ENCODE peak calls at places on chromosome 22, in ten cellular contexts. One of them, this sample, is unnamed.
A peak's percentile ranks its signal among the peaks of the same experiment; 100 is the strongest.

GRCh38 chr22:25368271-25368670 is 148.8 kb downstream of the CRYBB2 start:
- DNase-seq in esophagus squamous epithelium: no peak
- DNase-seq in transverse colon: peak; percentile 76
- DNase-seq in AG10803: peak; percentile 65
- DNase-seq in GM23338: no peak
- DNase-seq in cardiac muscle cell: no peak
- DNase-seq in astrocyte: peak; percentile 64
- DNase-seq in bronchial epithelial cell: peak; percentile 67
- DNase-seq in cardiac fibroblast: peak; percentile 63
- DNase-seq in epithelial cell of esophagus: peak; percentile 65
- DNase-seq in this sample: no peak

GRCh38 chr22:39592104-39593060 is 21.8 kb downstream of the CACNA1I start:
- DNase-seq in esophagus squamous epithelium: no peak
- DNase-seq in transverse colon: no peak
- DNase-seq in AG10803: peak; percentile 77
- DNase-seq in GM23338: no peak
- DNase-seq in cardiac muscle cell: no peak
- DNase-seq in astrocyte: peak; percentile 76
- DNase-seq in bronchial epithelial cell: peak; percentile 54
- DNase-seq in cardiac fibroblast: peak; percentile 78
- DNase-seq in epithelial cell of esophagus: peak; percentile 63
- DNase-seq in this sample: peak; percentile 29

GRCh38 chr22:40348025-40348658 is 1.8 kb downstream of the ADSL start:
- DNase-seq in esophagus squamous epithelium: no peak
- DNase-seq in transverse colon: peak; percentile 63
- DNase-seq in AG10803: peak; percentile 69
- DNase-seq in GM23338: peak; percentile 65
- DNase-seq in cardiac muscle cell: peak; percentile 59
- DNase-seq in astrocyte: peak; percentile 26
- DNase-seq in bronchial epithelial cell: peak; percentile 46
- DNase-seq in cardiac fibroblast: peak; percentile 76
- DNase-seq in epithelial cell of esophagus: peak; percentile 68
- DNase-seq in this sample: no peak

GRCh38 chr22:45552580-45553332 is 50.1 kb downstream of the FBLN1 start:
- DNase-seq in esophagus squamous epithelium: no peak
- DNase-seq in transverse colon: peak; percentile 44
- DNase-seq in AG10803: peak; percentile 98
- DNase-seq in GM23338: peak; percentile 73
- DNase-seq in cardiac muscle cell: no peak
- DNase-seq in astrocyte: peak; percentile 95
- DNase-seq in bronchial epithelial cell: peak; percentile 20
- DNase-seq in cardiac fibroblast: peak; percentile 90
- DNase-seq in epithelial cell of esophagus: peak; percentile 24
- DNase-seq in this sample: peak; percentile 19

GRCh38 chr22:45518580-45518991 is 15.9 kb downstream of the FBLN1 start:
- DNase-seq in esophagus squamous epithelium: no peak
- DNase-seq in transverse colon: no peak
- DNase-seq in AG10803: peak; percentile 78
- DNase-seq in GM23338: no peak
- DNase-seq in cardiac muscle cell: no peak
- DNase-seq in astrocyte: peak; percentile 65
- DNase-seq in bronchial epithelial cell: no peak
- DNase-seq in cardiac fibroblast: peak; percentile 34
- DNase-seq in epithelial cell of esophagus: no peak
- DNase-seq in this sample: no peak

GRCh38 chr22:26673485-26673884 is 16.1 kb downstream of the MIAT start:
- DNase-seq in esophagus squamous epithelium: no peak
- DNase-seq in transverse colon: peak; percentile 22
- DNase-seq in AG10803: peak; percentile 51
- DNase-seq in GM23338: no peak
- DNase-seq in cardiac muscle cell: no peak
- DNase-seq in astrocyte: peak; percentile 41
- DNase-seq in bronchial epithelial cell: peak; percentile 97
- DNase-seq in cardiac fibroblast: peak; percentile 59
- DNase-seq in epithelial cell of esophagus: peak; percentile 98
- DNase-seq in this sample: no peak

GRCh38 chr22:22044153-22044552 is 61.6 kb upstream of the TOP3B start:
- DNase-seq in esophagus squamous epithelium: no peak
- DNase-seq in transverse colon: no peak
- DNase-seq in AG10803: no peak
- DNase-seq in GM23338: no peak
- DNase-seq in cardiac muscle cell: no peak
- DNase-seq in astrocyte: no peak
- DNase-seq in bronchial epithelial cell: no peak
- DNase-seq in cardiac fibroblast: no peak
- DNase-seq in epithelial cell of esophagus: no peak
- DNase-seq in this sample: no peak

GRCh38 chr22:34344702-34345101 is 424.4 kb upstream of the LARGE1 start:
- DNase-seq in esophagus squamous epithelium: no peak
- DNase-seq in transverse colon: no peak
- DNase-seq in AG10803: no peak
- DNase-seq in GM23338: peak; percentile 1
- DNase-seq in cardiac muscle cell: peak; percentile 23
- DNase-seq in astrocyte: no peak
- DNase-seq in bronchial epithelial cell: no peak
- DNase-seq in cardiac fibroblast: no peak
- DNase-seq in epithelial cell of esophagus: no peak
- DNase-seq in this sample: no peak

GRCh38 chr22:44396727-44397722 is 84.3 kb upstream of the SHISAL1 start:
- DNase-seq in esophagus squamous epithelium: no peak
- DNase-seq in transverse colon: peak; percentile 3
- DNase-seq in AG10803: no peak
- DNase-seq in GM23338: no peak
- DNase-seq in cardiac muscle cell: no peak
- DNase-seq in astrocyte: no peak
- DNase-seq in bronchial epithelial cell: no peak
- DNase-seq in cardiac fibroblast: no peak
- DNase-seq in epithelial cell of esophagus: no peak
- DNase-seq in this sample: no peak

GRCh38 chr22:43442386-43443060 is 30.7 kb downstream of the MPPED1 start:
- DNase-seq in esophagus squamous epithelium: no peak
- DNase-seq in transverse colon: no peak
- DNase-seq in AG10803: no peak
- DNase-seq in GM23338: no peak
- DNase-seq in cardiac muscle cell: no peak
- DNase-seq in astrocyte: no peak
- DNase-seq in bronchial epithelial cell: no peak
- DNase-seq in cardiac fibroblast: no peak
- DNase-seq in epithelial cell of esophagus: no peak
- DNase-seq in this sample: no peak

GRCh38 chr22:19942886-19943664 is 1.5 kb upstream of the TXNRD2 start:
- DNase-seq in esophagus squamous epithelium: no peak
- DNase-seq in transverse colon: no peak
- DNase-seq in AG10803: peak; percentile 92
- DNase-seq in GM23338: no peak
- DNase-seq in cardiac muscle cell: peak; percentile 29
- DNase-seq in astrocyte: peak; percentile 89
- DNase-seq in bronchial epithelial cell: peak; percentile 79
- DNase-seq in cardiac fibroblast: peak; percentile 95
- DNase-seq in epithelial cell of esophagus: peak; percentile 86
- DNase-seq in this sample: peak; percentile 19

GRCh38 chr22:40890881-40891280 is 29.0 kb upstream of the DNAJB7 start:
- DNase-seq in esophagus squamous epithelium: no peak
- DNase-seq in transverse colon: no peak
- DNase-seq in AG10803: peak; percentile 52
- DNase-seq in GM23338: no peak
- DNase-seq in cardiac muscle cell: no peak
- DNase-seq in astrocyte: no peak
- DNase-seq in bronchial epithelial cell: no peak
- DNase-seq in cardiac fibroblast: peak; percentile 34
- DNase-seq in epithelial cell of esophagus: peak; percentile 18
- DNase-seq in this sample: no peak

GRCh38 chr22:45262931-45263789 is 21.6 kb upstream of the UPK3A start:
- DNase-seq in esophagus squamous epithelium: no peak
- DNase-seq in transverse colon: peak; percentile 52
- DNase-seq in AG10803: peak; percentile 11
- DNase-seq in GM23338: no peak
- DNase-seq in cardiac muscle cell: no peak
- DNase-seq in astrocyte: no peak
- DNase-seq in bronchial epithelial cell: no peak
- DNase-seq in cardiac fibroblast: no peak
- DNase-seq in epithelial cell of esophagus: no peak
- DNase-seq in this sample: no peak

GRCh38 chr22:37109242-37109917 is at the start of gene TMPRSS6:
- DNase-seq in esophagus squamous epithelium: no peak
- DNase-seq in transverse colon: no peak
- DNase-seq in AG10803: no peak
- DNase-seq in GM23338: no peak
- DNase-seq in cardiac muscle cell: no peak
- DNase-seq in astrocyte: no peak
- DNase-seq in bronchial epithelial cell: no peak
- DNase-seq in cardiac fibroblast: no peak
- DNase-seq in epithelial cell of esophagus: no peak
- DNase-seq in this sample: no peak
- H3K4me3 ChIP-seq in esophagus squamous epithelium: no peak within 1 kb of the TSS
- H3K4me3 ChIP-seq in transverse colon: no peak within 1 kb of the TSS
- H3K4me3 ChIP-seq in AG10803: no peak within 1 kb of the TSS
- H3K4me3 ChIP-seq in GM23338: no peak within 1 kb of the TSS
- H3K4me3 ChIP-seq in cardiac muscle cell: no peak within 1 kb of the TSS
- H3K4me3 ChIP-seq in astrocyte: no peak within 1 kb of the TSS
- H3K4me3 ChIP-seq in bronchial epithelial cell: no peak within 1 kb of the TSS
- H3K4me3 ChIP-seq in cardiac fibroblast: no peak within 1 kb of the TSS
- H3K4me3 ChIP-seq in epithelial cell of esophagus: no peak within 1 kb of the TSS
- H3K4me3 ChIP-seq in this sample: no peak within 1 kb of the TSS

GRCh38 chr22:38148252-38148651 is 33.4 kb downstream of the PLA2G6 start:
- DNase-seq in esophagus squamous epithelium: no peak
- DNase-seq in transverse colon: no peak
- DNase-seq in AG10803: peak; percentile 58
- DNase-seq in GM23338: peak; percentile 44
- DNase-seq in cardiac muscle cell: no peak
- DNase-seq in astrocyte: peak; percentile 81
- DNase-seq in bronchial epithelial cell: peak; percentile 61
- DNase-seq in cardiac fibroblast: peak; percentile 39
- DNase-seq in epithelial cell of esophagus: peak; percentile 68
- DNase-seq in this sample: peak; percentile 35

GRCh38 chr22:38142606-38143005 is 32.1 kb upstream of the BAIAP2L2 start:
- DNase-seq in esophagus squamous epithelium: no peak
- DNase-seq in transverse colon: no peak
- DNase-seq in AG10803: no peak
- DNase-seq in GM23338: no peak
- DNase-seq in cardiac muscle cell: no peak
- DNase-seq in astrocyte: no peak
- DNase-seq in bronchial epithelial cell: no peak
- DNase-seq in cardiac fibroblast: no peak
- DNase-seq in epithelial cell of esophagus: no peak
- DNase-seq in this sample: no peak

GRCh38 chr22:38141574-38141973 is 31.1 kb upstream of the BAIAP2L2 start:
- DNase-seq in esophagus squamous epithelium: no peak
- DNase-seq in transverse colon: no peak
- DNase-seq in AG10803: no peak
- DNase-seq in GM23338: no peak
- DNase-seq in cardiac muscle cell: no peak
- DNase-seq in astrocyte: no peak
- DNase-seq in bronchial epithelial cell: no peak
- DNase-seq in cardiac fibroblast: no peak
- DNase-seq in epithelial cell of esophagus: no peak
- DNase-seq in this sample: no peak

GRCh38 chr22:38139901-38140300 is 29.4 kb upstream of the BAIAP2L2 start:
- DNase-seq in esophagus squamous epithelium: no peak
- DNase-seq in transverse colon: no peak
- DNase-seq in AG10803: no peak
- DNase-seq in GM23338: no peak
- DNase-seq in cardiac muscle cell: no peak
- DNase-seq in astrocyte: no peak
- DNase-seq in bronchial epithelial cell: no peak
- DNase-seq in cardiac fibroblast: no peak
- DNase-seq in epithelial cell of esophagus: no peak
- DNase-seq in this sample: no peak

GRCh38 chr22:38144025-38144405 is 33.5 kb upstream of the BAIAP2L2 start:
- DNase-seq in esophagus squamous epithelium: no peak
- DNase-seq in transverse colon: no peak
- DNase-seq in AG10803: no peak
- DNase-seq in GM23338: peak; percentile 38
- DNase-seq in cardiac muscle cell: no peak
- DNase-seq in astrocyte: no peak
- DNase-seq in bronchial epithelial cell: no peak
- DNase-seq in cardiac fibroblast: no peak
- DNase-seq in epithelial cell of esophagus: no peak
- DNase-seq in this sample: no peak
- TF ChIP-seq CTCF in esophagus squamous epithelium: no peak
- TF ChIP-seq CTCF in transverse colon: no peak
- TF ChIP-seq CTCF in AG10803: no peak
- TF ChIP-seq CTCF in GM23338: peak; percentile 58
- TF ChIP-seq CTCF in cardiac muscle cell: no peak
- TF ChIP-seq CTCF in astrocyte: no peak
- TF ChIP-seq CTCF in bronchial epithelial cell: no peak
- TF ChIP-seq CTCF in cardiac fibroblast: no peak
- TF ChIP-seq CTCF in epithelial cell of esophagus: no peak
- TF ChIP-seq CTCF in this sample: peak; percentile 37

GRCh38 chr22:41913040-41913719 is 1.7 kb downstream of the SHISA8 start:
- DNase-seq in esophagus squamous epithelium: no peak
- DNase-seq in transverse colon: no peak
- DNase-seq in AG10803: no peak
- DNase-seq in GM23338: no peak
- DNase-seq in cardiac muscle cell: no peak
- DNase-seq in astrocyte: no peak
- DNase-seq in bronchial epithelial cell: no peak
- DNase-seq in cardiac fibroblast: no peak
- DNase-seq in epithelial cell of esophagus: no peak
- DNase-seq in this sample: no peak

GRCh38 chr22:41915783-41916493 is 1.1 kb upstream of the SHISA8 start:
- DNase-seq in esophagus squamous epithelium: no peak
- DNase-seq in transverse colon: no peak
- DNase-seq in AG10803: no peak
- DNase-seq in GM23338: no peak
- DNase-seq in cardiac muscle cell: no peak
- DNase-seq in astrocyte: no peak
- DNase-seq in bronchial epithelial cell: no peak
- DNase-seq in cardiac fibroblast: no peak
- DNase-seq in epithelial cell of esophagus: no peak
- DNase-seq in this sample: no peak

GRCh38 chr22:41915035-41915782 is at the start of gene SHISA8:
- DNase-seq in esophagus squamous epithelium: no peak
- DNase-seq in transverse colon: peak; percentile 64
- DNase-seq in AG10803: peak; percentile 16
- DNase-seq in GM23338: peak; percentile 73
- DNase-seq in cardiac muscle cell: peak; percentile 66
- DNase-seq in astrocyte: peak; percentile 12
- DNase-seq in bronchial epithelial cell: no peak
- DNase-seq in cardiac fibroblast: no peak
- DNase-seq in epithelial cell of esophagus: peak; percentile 56
- DNase-seq in this sample: no peak

GRCh38 chr22:41913842-41914534 is 886 bp downstream of the SHISA8 start:
- DNase-seq in esophagus squamous epithelium: no peak
- DNase-seq in transverse colon: no peak
- DNase-seq in AG10803: no peak
- DNase-seq in GM23338: peak; percentile 84
- DNase-seq in cardiac muscle cell: peak; percentile 48
- DNase-seq in astrocyte: no peak
- DNase-seq in bronchial epithelial cell: no peak
- DNase-seq in cardiac fibroblast: no peak
- DNase-seq in epithelial cell of esophagus: no peak
- DNase-seq in this sample: no peak

GRCh38 chr22:41914611-41915034 is 251 bp downstream of the SHISA8 start:
- DNase-seq in esophagus squamous epithelium: no peak
- DNase-seq in transverse colon: no peak
- DNase-seq in AG10803: no peak
- DNase-seq in GM23338: no peak
- DNase-seq in cardiac muscle cell: no peak
- DNase-seq in astrocyte: no peak
- DNase-seq in bronchial epithelial cell: no peak
- DNase-seq in cardiac fibroblast: no peak
- DNase-seq in epithelial cell of esophagus: no peak
- DNase-seq in this sample: no peak
- H3K4me3 ChIP-seq in esophagus squamous epithelium: peak overlapping the region; percentile 68
- H3K4me3 ChIP-seq in transverse colon: no peak overlapping the region
- H3K4me3 ChIP-seq in AG10803: no peak overlapping the region
- H3K4me3 ChIP-seq in GM23338: peak overlapping the region; percentile 64
- H3K4me3 ChIP-seq in cardiac muscle cell: peak overlapping the region; percentile 30
- H3K4me3 ChIP-seq in astrocyte: no peak overlapping the region
- H3K4me3 ChIP-seq in bronchial epithelial cell: no peak overlapping the region
- H3K4me3 ChIP-seq in cardiac fibroblast: no peak overlapping the region
- H3K4me3 ChIP-seq in epithelial cell of esophagus: no peak overlapping the region
- H3K4me3 ChIP-seq in this sample: no peak overlapping the region

GRCh38 chr22:23389271-23390071 is 190.6 kb downstream of the IGLL1 start:
- DNase-seq in esophagus squamous epithelium: no peak
- DNase-seq in transverse colon: no peak
- DNase-seq in AG10803: no peak
- DNase-seq in GM23338: peak; percentile 25
- DNase-seq in cardiac muscle cell: no peak
- DNase-seq in astrocyte: no peak
- DNase-seq in bronchial epithelial cell: no peak
- DNase-seq in cardiac fibroblast: no peak
- DNase-seq in epithelial cell of esophagus: no peak
- DNase-seq in this sample: no peak
- TF ChIP-seq CTCF in esophagus squamous epithelium: no peak
- TF ChIP-seq CTCF in transverse colon: no peak
- TF ChIP-seq CTCF in AG10803: no peak
- TF ChIP-seq CTCF in GM23338: no peak
- TF ChIP-seq CTCF in cardiac muscle cell: no peak
- TF ChIP-seq CTCF in astrocyte: no peak
- TF ChIP-seq CTCF in bronchial epithelial cell: no peak
- TF ChIP-seq CTCF in cardiac fibroblast: no peak
- TF ChIP-seq CTCF in epithelial cell of esophagus: no peak
- TF ChIP-seq CTCF in this sample: no peak

This sample was measured in epithelial cell of proximal tubule.